ENCODE peak calls at places on chromosome 3, in five cellular contexts. K is K562, H is GM12878, I is mammary epithelial cell, A is heart left ventricle. R is an unnamed sample.

GRCh38 chr3:46537316-46537715 is 28.8 kb downstream of the LRRC2 start:
- DNase-seq in K (no peak), H (no peak), I (no peak), A (no peak), R (no peak)

GRCh38 chr3:62022312-62022711 is 351.0 kb downstream of the FEZF2 start:
- DNase-seq in K (no peak), H (no peak), I (no peak), A (no peak), R (no peak)

GRCh38 chr3:39130026-39130425 is 22.5 kb downstream of the TTC21A start:
- DNase-seq in K (no peak), H (no peak), I (no peak), A (no peak), R (no peak)

GRCh38 chr3:31125413-31126020 is 231.1 kb upstream of the GADL1 start:
- DNase-seq in K (no peak), H (no peak), I (no peak), A (no peak), R (no peak)

GRCh38 chr3:53311882-53312281 is 35.5 kb downstream of the DCP1A start:
- DNase-seq in K (no peak), H (no peak), I (no peak), A (no peak), R (no peak)

GRCh38 chr3:63597019-63597418 is 55.5 kb upstream of the SNTN start:
- DNase-seq in K (no peak), H (no peak), I (no peak), A (no peak), R (no peak)

GRCh38 chr3:194782767-194783404 is 97.2 kb downstream of the FAM43A start:
- DNase-seq in K (no peak), H (no peak), I (peak; percentile 45), A (no peak), R (no peak)

GRCh38 chr3:197076446-197076845 is 46.8 kb upstream of the MELTF start:
- DNase-seq in K (no peak), H (no peak), I (no peak), A (no peak), R (no peak)

GRCh38 chr3:122679467-122680291 is 960 bp upstream of the PARP14 start:
- DNase-seq in K (peak; percentile 50), H (no peak), I (peak; percentile 25), A (no peak), R (no peak)

GRCh38 chr3:114606336-114606735 is 312.5 kb downstream of the TIGIT start:
- DNase-seq in K (no peak), H (no peak), I (no peak), A (no peak), R (no peak)

GRCh38 chr3:185920168-185920567 is 17.6 kb downstream of the TRA2B start:
- DNase-seq in K (no peak), H (no peak), I (no peak), A (no peak), R (no peak)

GRCh38 chr3:65052101-65052500 is 364.3 kb upstream of the ADAMTS9 start:
- DNase-seq in K (no peak), H (no peak), I (peak; percentile 69), A (no peak), R (no peak)

GRCh38 chr3:18797378-18797777 is 350.9 kb upstream of the KCNH8 start:
- DNase-seq in K (no peak), H (no peak), I (no peak), A (no peak), R (no peak)

GRCh38 chr3:172085557-172085895 is 46.1 kb downstream of the FNDC3B start:
- DNase-seq in K (no peak), H (no peak), I (no peak), A (no peak), R (no peak)

GRCh38 chr3:111850481-111850880 is 8.6 kb upstream of the PHLDB2 start:
- DNase-seq in K (no peak), H (no peak), I (no peak), A (no peak), R (no peak)

GRCh38 chr3:167823738-167824137 is 88.2 kb downstream of the SERPINI1 start:
- DNase-seq in K (no peak), H (no peak), I (no peak), A (no peak), R (no peak)

GRCh38 chr3:61562810-61563613 is 1.6 kb downstream of the PTPRG start:
- DNase-seq in K (no peak), H (no peak), I (peak; percentile 38), A (peak; percentile 53), R (no peak)

GRCh38 chr3:102258666-102259227 is 176.1 kb upstream of the ZPLD1 start:
- DNase-seq in K (no peak), H (no peak), I (no peak), A (no peak), R (no peak)

GRCh38 chr3:109643590-109643989 is 306.2 kb upstream of the DPPA4 start:
- DNase-seq in K (no peak), H (no peak), I (peak; percentile 78), A (no peak), R (no peak)

GRCh38 chr3:12679468-12679867 is 15.6 kb upstream of the RAF1 start:
- DNase-seq in K (no peak), H (no peak), I (peak; percentile 86), A (peak; percentile 30), R (no peak)

GRCh38 chr3:48013288-48013980 is 2.8 kb downstream of the MAP4 start:
- DNase-seq in K (peak; percentile 40), H (no peak), I (peak; percentile 62), A (peak; percentile 38), R (no peak)

GRCh38 chr3:101377796-101378195 is 57.4 kb upstream of the IMPG2 start:
- DNase-seq in K (no peak), H (no peak), I (no peak), A (no peak), R (no peak)

GRCh38 chr3:32302601-32303000 is 64.1 kb downstream of the CMTM8 start:
- DNase-seq in K (no peak), H (no peak), I (no peak), A (no peak), R (no peak)

GRCh38 chr3:150286390-150287147 is 121.5 kb upstream of the TSC22D2 start:
- DNase-seq in K (peak; percentile 63), H (peak; percentile 15), I (peak; percentile 56), A (no peak), R (no peak)

GRCh38 chr3:179015551-179016020 is 56.0 kb downstream of the ZMAT3 start:
- DNase-seq in K (peak; percentile 64), H (peak; percentile 93), I (peak; percentile 75), A (peak; percentile 34), R (no peak)

GRCh38 chr3:197603317-197603933 is 47.7 kb upstream of the BDH1 start:
- DNase-seq in K (no peak), H (no peak), I (no peak), A (no peak), R (no peak)

GRCh38 chr3:112405845-112406244 is 72.9 kb downstream of the CD200 start:
- DNase-seq in K (no peak), H (no peak), I (peak; percentile 70), A (no peak), R (no peak)

GRCh38 chr3:99846472-99846871 is 28.8 kb downstream of the CMSS1 start:
- DNase-seq in K (no peak), H (no peak), I (peak; percentile 45), A (no peak), R (no peak)

GRCh38 chr3:99843590-99844260 is 26.1 kb downstream of the CMSS1 start:
- DNase-seq in K (no peak), H (no peak), I (no peak), A (peak; percentile 28), R (no peak)

GRCh38 chr3:99848433-99848832 is 30.8 kb downstream of the CMSS1 start:
- DNase-seq in K (no peak), H (no peak), I (no peak), A (no peak), R (no peak)

GRCh38 chr3:99845335-99845734 is 27.7 kb downstream of the CMSS1 start:
- DNase-seq in K (no peak), H (no peak), I (no peak), A (no peak), R (no peak)

GRCh38 chr3:99845999-99846398 is 28.3 kb downstream of the CMSS1 start:
- DNase-seq in K (no peak), H (no peak), I (no peak), A (no peak), R (no peak)
- H3K27ac ChIP-seq in K (no peak overlapping the region), H (no peak overlapping the region), I (no peak overlapping the region), A (peak overlapping the region; percentile 80), R (peak overlapping the region; percentile 87)

GRCh38 chr3:364287-364686 is 167.7 kb downstream of the CHL1 start:
- DNase-seq in K (no peak), H (no peak), I (no peak), A (no peak), R (no peak)
- H3K27ac ChIP-seq in K (no peak overlapping the region), H (no peak overlapping the region), I (no peak overlapping the region), A (no peak overlapping the region), R (no peak overlapping the region)

GRCh38 chr3:151479452-151479851 is 18.6 kb upstream of the IGSF10 start:
- DNase-seq in K (no peak), H (no peak), I (no peak), A (no peak), R (no peak)

GRCh38 chr3:151478376-151478702 is 17.5 kb upstream of the IGSF10 start:
- DNase-seq in K (no peak), H (no peak), I (no peak), A (no peak), R (no peak)

GRCh38 chr3:151480492-151480891 is 19.6 kb upstream of the IGSF10 start:
- DNase-seq in K (no peak), H (no peak), I (no peak), A (no peak), R (no peak)

GRCh38 chr3:151483488-151483887 is 22.6 kb upstream of the IGSF10 start:
- DNase-seq in K (no peak), H (no peak), I (no peak), A (no peak), R (no peak)

DNA sequence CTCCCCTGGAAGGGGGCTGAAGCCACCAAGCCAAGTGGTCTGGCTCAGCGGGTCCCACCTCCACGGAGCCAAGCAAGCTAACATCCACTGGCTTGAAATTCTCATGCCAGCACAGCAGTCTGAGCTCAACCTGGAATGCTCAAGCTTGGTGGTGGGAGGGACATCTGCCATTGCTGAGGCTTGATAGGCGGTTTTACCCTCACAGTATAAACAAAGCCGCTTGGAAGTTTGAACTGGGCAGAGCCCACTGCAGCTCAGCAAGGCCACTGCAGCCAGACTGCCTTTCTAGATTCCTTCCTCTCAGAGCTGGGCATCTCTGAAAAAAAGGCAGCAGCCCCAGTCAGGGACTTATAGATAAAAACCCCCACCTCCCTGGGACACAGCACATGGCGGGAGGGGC is 23.1 kb upstream of the IGSF10 start:
- DNase-seq in K (no peak), H (no peak), I (no peak), A (no peak), R (no peak)
- H3K27ac ChIP-seq in K (no peak overlapping the region), H (no peak overlapping the region), I (no peak overlapping the region), A (no peak overlapping the region), R (no peak overlapping the region)

GRCh38 chr3:146217324-146217723 is 33.6 kb downstream of the PLSCR4 start:
- DNase-seq in K (no peak), H (no peak), I (no peak), A (no peak), R (no peak)

GRCh38 chr3:146222204-146223046 is 28.5 kb downstream of the PLSCR4 start:
- DNase-seq in K (no peak), H (no peak), I (no peak), A (no peak), R (no peak)

GRCh38 chr3:146223401-146224373 is 27.2 kb downstream of the PLSCR4 start:
- DNase-seq in K (no peak), H (no peak), I (no peak), A (no peak), R (no peak)

GRCh38 chr3:146218880-146219866 is 31.7 kb downstream of the PLSCR4 start:
- DNase-seq in K (peak; percentile 14), H (no peak), I (no peak), A (peak; percentile 27), R (no peak)

GRCh38 chr3:146221276-146221675 is 29.6 kb downstream of the PLSCR4 start:
- DNase-seq in K (no peak), H (no peak), I (no peak), A (no peak), R (no peak)
- H3K27ac ChIP-seq in K (no peak overlapping the region), H (no peak overlapping the region), I (no peak overlapping the region), A (no peak overlapping the region), R (no peak overlapping the region)

R was measured in breast epithelium.